ENCODE peak calls at places on chromosome 20, in four cellular contexts. A, Q, Y and M are unnamed samples.

GRCh38 chr20:43528258-43528875 is 20.9 kb downstream of the L3MBTL1 start:
- DNase-seq in A (no peak), Q (no peak), Y (no peak), M (no peak)

GRCh38 chr20:62043131-62043914 is 22.4 kb downstream of the TAF4 start:
- DNase-seq in A (no peak), Q (peak; percentile 93), Y (no peak), M (no peak)

GRCh38 chr20:61903575-61904340 is 161.9 kb downstream of the TAF4 start:
- DNase-seq in A (no peak), Q (no peak), Y (no peak), M (no peak)

GRCh38 chr20:18783385-18783959 is 30.1 kb upstream of the SCP2D1 start:
- DNase-seq in A (no peak), Q (no peak), Y (no peak), M (no peak)

GRCh38 chr20:19975901-19976300 is 41.3 kb upstream of the NAA20 start:
- DNase-seq in A (no peak), Q (no peak), Y (no peak), M (peak; percentile 59)

GRCh38 chr20:18443841-18444240 is 23.0 kb downstream of the DZANK1 start:
- DNase-seq in A (no peak), Q (no peak), Y (no peak), M (no peak)

GRCh38 chr20:33948480-33948879 is 45.2 kb upstream of the RALY start:
- DNase-seq in A (no peak), Q (no peak), Y (no peak), M (no peak)

GRCh38 chr20:1827974-1828785 is 67.0 kb upstream of the SIRPA start:
- DNase-seq in A (no peak), Q (peak; percentile 99), Y (no peak), M (peak; percentile 58)

GRCh38 chr20:49880177-49880576 is 35.2 kb downstream of the SPATA2 start:
- DNase-seq in A (no peak), Q (no peak), Y (no peak), M (no peak)

GRCh38 chr20:35618372-35619131 is 2.9 kb downstream of the SPAG4 start:
- DNase-seq in A (no peak), Q (no peak), Y (no peak), M (no peak)

GRCh38 chr20:33685328-33686007 is 717 bp downstream of the E2F1 start:
- DNase-seq in A (peak; percentile 92), Q (peak; percentile 71), Y (peak; percentile 62), M (peak; percentile 48)

GRCh38 chr20:51554538-51555165 is 12.1 kb upstream of the NFATC2 start:
- DNase-seq in A (no peak), Q (no peak), Y (no peak), M (no peak)

GRCh38 chr20:967796-968742 is 34.0 kb downstream of the RSPO4 start:
- DNase-seq in A (peak; percentile 74), Q (peak; percentile 58), Y (peak; percentile 13), M (peak; percentile 76)

GRCh38 chr20:62710886-62711702 is 2.5 kb downstream of the NTSR1 start:
- DNase-seq in A (peak; percentile 83), Q (no peak), Y (no peak), M (peak; percentile 37)

GRCh38 chr20:61517419-61517818 is 265.4 kb downstream of the CDH4 start:
- DNase-seq in A (no peak), Q (no peak), Y (no peak), M (no peak)

GRCh38 chr20:14334306-14334930 is 3.0 kb downstream of the FLRT3 start:
- DNase-seq in A (no peak), Q (peak; percentile 48), Y (no peak), M (peak; percentile 71)

GRCh38 chr20:36929290-36929689 is 22.2 kb downstream of the SAMHD1 start:
- DNase-seq in A (no peak), Q (no peak), Y (no peak), M (no peak)

GRCh38 chr20:51420111-51420510 is 122.4 kb downstream of the NFATC2 start:
- DNase-seq in A (no peak), Q (no peak), Y (no peak), M (no peak)

DNA sequence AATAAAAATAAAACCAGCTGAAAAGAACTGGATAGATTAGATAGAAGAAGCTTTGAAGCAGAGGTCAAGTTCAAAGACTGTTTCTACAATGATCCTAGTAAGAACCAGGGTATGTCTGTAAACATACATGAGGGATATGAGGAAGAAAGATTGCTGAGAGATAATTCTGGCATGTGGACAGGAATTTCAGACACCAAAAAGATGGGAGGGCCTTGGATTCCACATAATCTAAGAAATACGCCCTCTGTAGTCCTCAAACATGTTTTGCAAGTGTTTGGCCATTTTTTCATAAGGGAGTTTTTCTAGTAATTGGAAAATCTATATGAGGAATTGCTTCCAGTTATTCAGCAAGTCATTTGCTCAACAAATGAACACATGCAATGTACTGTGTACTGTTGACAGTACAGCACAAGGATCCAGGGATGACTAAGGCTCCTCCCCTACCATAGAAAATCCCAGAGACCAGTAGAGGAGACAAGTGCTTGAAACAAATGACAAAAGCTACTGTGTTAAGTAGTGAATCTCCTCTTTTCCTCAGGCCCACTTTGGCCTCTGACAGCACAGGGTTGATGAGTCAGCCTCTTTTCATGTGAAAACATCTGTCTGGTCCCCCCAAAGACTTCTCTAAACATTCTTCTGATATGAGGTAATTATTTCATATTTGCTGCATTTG is 795.9 kb downstream of the MAFB start:
- DNase-seq in A (no peak), Q (no peak), Y (no peak), M (no peak)
- TF ChIP-seq KDM1A in A (no peak), Q (no peak), Y (no peak), M (no peak)

DNA sequence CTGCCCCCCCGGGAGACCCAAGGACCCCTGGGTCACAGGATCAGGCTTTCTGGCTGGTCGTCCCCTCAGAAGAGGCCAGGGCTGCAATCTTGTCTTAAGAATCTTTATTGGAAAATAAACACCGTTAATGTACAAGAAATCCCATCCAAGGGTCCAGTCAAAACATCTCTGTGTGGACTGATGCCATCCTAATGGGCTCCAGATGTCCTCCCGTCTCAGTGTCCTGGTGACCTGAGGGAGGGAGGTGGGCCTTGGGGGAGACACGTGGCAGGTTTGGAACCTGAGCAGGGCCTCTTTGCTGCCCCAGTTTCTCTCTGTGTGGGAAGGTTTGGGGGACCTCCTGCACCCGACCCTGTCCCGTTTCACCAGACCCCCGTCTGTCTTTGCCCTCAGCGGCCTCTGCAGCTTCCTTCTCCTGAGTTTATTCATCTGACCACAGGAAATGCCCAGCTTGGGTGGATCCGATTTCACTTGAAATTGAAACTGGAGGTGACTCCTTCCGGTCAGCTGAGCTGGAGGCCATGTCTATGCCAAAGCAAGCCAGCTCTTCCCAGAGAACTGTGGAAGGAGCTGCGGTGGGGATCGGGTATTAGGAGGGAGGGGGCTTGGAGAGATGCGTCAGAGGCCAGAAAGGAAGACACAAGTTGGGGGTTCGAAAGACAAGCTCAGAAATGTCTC is 75.1 kb downstream of the SLC2A10 start:
- DNase-seq in A (no peak), Q (peak; percentile 29), Y (no peak), M (no peak)
- TF ChIP-seq RAD21 in A (no peak), Q (no peak), Y (no peak), M (no peak)

DNA sequence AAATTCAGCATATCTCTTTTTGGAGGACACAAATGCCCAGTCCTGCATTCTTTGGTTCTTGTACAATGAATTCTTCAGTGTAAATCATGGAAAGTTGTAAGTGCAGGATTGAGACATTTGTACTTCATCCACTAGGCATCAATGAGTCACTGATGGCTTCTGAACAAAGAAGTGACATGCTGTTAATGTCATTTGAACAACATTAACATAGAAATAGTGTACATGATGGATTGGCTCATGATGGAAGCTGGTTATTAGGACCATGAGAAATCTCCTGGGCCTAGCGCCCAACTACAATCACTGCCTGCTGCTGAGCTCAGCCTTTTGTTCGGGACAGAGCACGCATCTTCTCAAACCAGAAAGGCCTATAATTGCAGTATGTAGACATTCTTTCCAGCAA is 316.8 kb upstream of the TSHZ2 start:
- DNase-seq in A (no peak), Q (no peak), Y (no peak), M (no peak)
- TF ChIP-seq REST in A (no peak), Q (no peak), Y (no peak), M (no peak)

GRCh38 chr20:45779011-45779915 is 12.4 kb downstream of the WFDC3 start:
- DNase-seq in A (no peak), Q (no peak), Y (no peak), M (peak; percentile 94)
- TF ChIP-seq KDM1A in A (peak; percentile 51), Q (no peak), Y (no peak), M (no peak)

DNA sequence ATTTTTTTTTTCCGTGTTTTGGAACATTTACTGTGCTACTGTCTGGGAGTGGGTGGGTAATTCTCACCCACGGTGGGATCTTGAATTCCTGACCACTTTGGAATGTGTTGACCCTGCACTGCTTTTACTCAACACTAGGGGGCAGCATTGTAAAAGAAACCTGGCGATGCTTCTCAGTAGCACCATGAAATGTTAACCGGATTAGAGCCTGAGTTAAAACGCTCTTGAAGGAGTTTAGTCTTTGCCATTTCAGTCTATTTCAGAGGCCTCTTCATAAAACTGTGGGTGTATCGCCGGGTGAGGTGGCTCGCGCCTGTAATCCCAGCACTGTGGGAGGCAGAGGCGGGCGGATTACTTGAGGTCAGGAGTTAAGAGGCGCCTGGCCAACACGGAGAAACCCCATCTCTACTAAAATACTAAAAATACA is 114.4 kb upstream of the PRND start:
- DNase-seq in A (peak; percentile 64), Q (peak; percentile 78), Y (peak; percentile 37), M (peak; percentile 75)
- TF ChIP-seq RAD21 in A (peak; percentile 93), Q (peak; percentile 96), Y (peak; percentile 100), M (peak; percentile 99)

DNA sequence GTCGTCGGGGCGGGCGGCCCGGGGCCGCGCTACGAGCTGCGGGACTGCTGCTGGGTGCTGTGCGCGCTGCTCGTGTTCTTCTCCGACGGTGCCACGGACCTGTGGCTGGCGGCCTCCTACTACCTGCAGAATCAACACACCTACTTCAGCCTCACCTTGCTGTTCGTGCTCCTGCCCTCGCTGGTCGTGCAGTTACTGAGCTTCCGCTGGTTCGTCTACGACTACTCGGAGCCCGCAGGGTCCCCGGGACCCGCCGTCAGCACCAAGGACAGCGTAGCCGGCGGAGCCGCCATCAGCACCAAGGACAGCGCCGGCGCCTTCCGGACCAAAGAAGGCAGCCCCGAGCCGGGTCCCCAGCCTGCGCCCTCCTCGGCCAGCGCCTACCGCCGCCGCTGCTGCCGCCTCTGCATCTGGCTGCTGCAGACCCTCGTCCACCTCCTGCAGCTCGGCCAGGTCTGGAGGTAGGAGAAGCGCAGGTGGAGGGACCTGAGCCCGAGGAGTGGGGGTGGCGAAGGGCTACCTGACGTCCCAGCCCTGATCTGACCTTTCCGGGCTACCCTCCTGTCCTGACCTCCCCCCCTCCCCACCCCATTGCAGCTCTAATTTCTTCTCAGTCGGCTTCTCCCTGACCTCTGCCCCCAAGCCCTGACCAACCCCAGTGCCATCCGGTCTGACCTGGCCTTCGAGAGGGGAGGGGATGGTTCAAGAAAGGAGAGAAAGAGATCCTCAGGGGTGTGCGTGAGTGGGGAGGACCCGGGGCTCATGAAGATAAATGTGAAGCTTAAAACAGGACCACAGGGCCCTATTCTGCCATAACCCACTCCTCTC is 562 bp downstream of the XKR7 start:
- DNase-seq in A (peak; percentile 96), Q (peak; percentile 64), Y (no peak), M (peak; percentile 81)
- TF ChIP-seq REST in A (peak; percentile 100), Q (peak; percentile 80), Y (peak; percentile 100), M (peak; percentile 99)